ENCODE peak calls at places on chromosomes 2 and 18, in seven cellular contexts. N, I, W, V, J, O and Q are unnamed samples.

GRCh38 chr2:165698621-165698946 is 95.5 kb downstream of the GALNT3 start:
- DNase-seq in N (peak; percentile 41), I (no peak), W (peak; percentile 7), V (no peak), J (peak; percentile 44), O (no peak), Q (no peak)

GRCh38 chr2:30225131-30225762 is 6.1 kb upstream of the LBH start:
- DNase-seq in N (no peak), I (peak; percentile 56), W (no peak), V (no peak), J (no peak), O (no peak), Q (no peak)

GRCh38 chr2:237213325-237214040 is 127.8 kb downstream of the COPS8 start:
- DNase-seq in N (peak; percentile 26), I (peak; percentile 76), W (no peak), V (no peak), J (no peak), O (no peak), Q (peak; percentile 58)

GRCh38 chr2:212274215-212274614 is 264.4 kb downstream of the ERBB4 start:
- DNase-seq in N (no peak), I (no peak), W (no peak), V (no peak), J (no peak), O (no peak), Q (no peak)

GRCh38 chr18:10402876-10403559 is 51.4 kb upstream of the APCDD1 start:
- DNase-seq in N (no peak), I (no peak), W (no peak), V (no peak), J (no peak), O (no peak), Q (no peak)

GRCh38 chr2:10400568-10400977 is 47.6 kb downstream of the ODC1 start:
- DNase-seq in N (no peak), I (peak; percentile 68), W (no peak), V (no peak), J (no peak), O (peak; percentile 50), Q (peak; percentile 45)

GRCh38 chr18:66616523-66616983 is 12.7 kb upstream of the CDH19 start:
- DNase-seq in N (no peak), I (no peak), W (no peak), V (no peak), J (no peak), O (no peak), Q (no peak)

GRCh38 chr2:10909050-10909995 is 2.4 kb upstream of the KCNF1 start:
- DNase-seq in N (no peak), I (no peak), W (no peak), V (peak; percentile 0), J (no peak), O (no peak), Q (no peak)